ENCODE peak calls at places on chromosomes 2 and 18, in ten cellular contexts. A, Q, W, J, F, Y, E, L, M and B are unnamed samples.
A peak's percentile ranks its signal among the peaks of the same experiment; 100 is the strongest.

GRCh38 chr2:101111917-101112771 is 39.0 kb downstream of the TBC1D8 start:
- DNase-seq in A (no peak), Q (peak; percentile 15), W (peak; percentile 69), J (no peak), F (no peak), Y (no peak), E (peak; percentile 50), L (peak; percentile 86), M (no peak), B (no peak)

GRCh38 chr18:9682572-9682971 is 25.5 kb upstream of the RAB31 start:
- DNase-seq in A (no peak), Q (no peak), W (no peak), J (no peak), F (no peak), Y (no peak), E (no peak), L (no peak), M (no peak), B (no peak)

GRCh38 chr18:79509536-79509930 is 113.8 kb downstream of the NFATC1 start:
- DNase-seq in A (no peak), Q (no peak), W (no peak), J (no peak), F (no peak), Y (no peak), E (no peak), L (no peak), M (no peak), B (no peak)

GRCh38 chr2:168848220-168848619 is 42.0 kb downstream of the SPC25 start:
- DNase-seq in A (no peak), Q (no peak), W (peak; percentile 23), J (no peak), F (no peak), Y (no peak), E (no peak), L (no peak), M (no peak), B (no peak)

GRCh38 chr2:67792796-67793195 is 270.0 kb downstream of the C1D start:
- DNase-seq in A (no peak), Q (no peak), W (no peak), J (no peak), F (no peak), Y (no peak), E (no peak), L (no peak), M (no peak), B (no peak)

GRCh38 chr2:88190808-88191721 is 20.9 kb downstream of the THNSL2 start:
- DNase-seq in A (peak; percentile 13), Q (peak; percentile 10), W (no peak), J (peak; percentile 19), F (no peak), Y (peak; percentile 10), E (no peak), L (no peak), M (no peak), B (no peak)

GRCh38 chr2:230694241-230694640 is 18.4 kb upstream of the CAB39 start:
- DNase-seq in A (no peak), Q (no peak), W (no peak), J (no peak), F (no peak), Y (no peak), E (no peak), L (no peak), M (no peak), B (no peak)

GRCh38 chr2:221563601-221564000 is 8.5 kb downstream of the EPHA4 start:
- DNase-seq in A (no peak), Q (no peak), W (no peak), J (no peak), F (no peak), Y (no peak), E (no peak), L (no peak), M (no peak), B (no peak)

GRCh38 chr18:48934400-48934707 is 16.4 kb downstream of the SMAD7 start:
- DNase-seq in A (no peak), Q (no peak), W (no peak), J (no peak), F (no peak), Y (no peak), E (no peak), L (peak; percentile 29), M (no peak), B (no peak)

GRCh38 chr2:236211281-236211680 is 43.1 kb upstream of the GBX2 start:
- DNase-seq in A (no peak), Q (no peak), W (no peak), J (no peak), F (no peak), Y (no peak), E (no peak), L (no peak), M (no peak), B (no peak)

GRCh38 chr2:216074380-216074779 is 7.2 kb downstream of the PECR start:
- DNase-seq in A (no peak), Q (no peak), W (no peak), J (no peak), F (no peak), Y (no peak), E (no peak), L (no peak), M (no peak), B (no peak)

GRCh38 chr2:5041501-5041900 is 650.7 kb upstream of the SOX11 start:
- DNase-seq in A (no peak), Q (no peak), W (no peak), J (no peak), F (no peak), Y (no peak), E (no peak), L (no peak), M (no peak), B (no peak)

GRCh38 chr2:46679761-46680160 is 200.4 kb downstream of the TMEM247 start:
- DNase-seq in A (no peak), Q (peak; percentile 62), W (no peak), J (no peak), F (no peak), Y (no peak), E (no peak), L (no peak), M (no peak), B (no peak)

GRCh38 chr2:160666019-160666676 is 172.5 kb upstream of the RBMS1 start:
- DNase-seq in A (peak; percentile 95), Q (peak; percentile 96), W (no peak), J (no peak), F (no peak), Y (no peak), E (no peak), L (no peak), M (no peak), B (no peak)

GRCh38 chr2:106572541-106573148 is 85.5 kb downstream of the CD8B2 start:
- DNase-seq in A (no peak), Q (no peak), W (no peak), J (peak; percentile 40), F (no peak), Y (peak; percentile 22), E (no peak), L (no peak), M (no peak), B (no peak)

GRCh38 chr2:6107290-6107689 is 415.1 kb downstream of the SOX11 start:
- DNase-seq in A (no peak), Q (no peak), W (no peak), J (no peak), F (no peak), Y (no peak), E (no peak), L (no peak), M (no peak), B (no peak)

GRCh38 chr2:106126295-106126694 is 67.8 kb downstream of the UXS1 start:
- DNase-seq in A (no peak), Q (no peak), W (no peak), J (no peak), F (no peak), Y (no peak), E (no peak), L (no peak), M (no peak), B (no peak)

GRCh38 chr18:73503326-73503725 is 635.5 kb upstream of the NETO1 start:
- DNase-seq in A (no peak), Q (no peak), W (no peak), J (no peak), F (no peak), Y (no peak), E (no peak), L (no peak), M (no peak), B (no peak)

GRCh38 chr2:47056374-47056773 is 98.7 kb downstream of the STPG4 start:
- DNase-seq in A (no peak), Q (peak; percentile 28), W (no peak), J (no peak), F (no peak), Y (no peak), E (no peak), L (peak; percentile 62), M (no peak), B (no peak)

GRCh38 chr2:236858661-236859060 is 227.0 kb upstream of the COPS8 start:
- DNase-seq in A (no peak), Q (no peak), W (no peak), J (no peak), F (no peak), Y (no peak), E (no peak), L (no peak), M (no peak), B (no peak)

GRCh38 chr2:11724151-11724550 is 22.3 kb upstream of the LPIN1 start:
- DNase-seq in A (no peak), Q (no peak), W (no peak), J (no peak), F (no peak), Y (no peak), E (no peak), L (no peak), M (no peak), B (no peak)

GRCh38 chr2:148023861-148024260 is 3.0 kb downstream of the MBD5 start:
- DNase-seq in A (no peak), Q (no peak), W (no peak), J (no peak), F (no peak), Y (no peak), E (no peak), L (no peak), M (no peak), B (no peak)

GRCh38 chr2:221844187-221844586 is 272.1 kb upstream of the EPHA4 start:
- DNase-seq in A (no peak), Q (no peak), W (no peak), J (peak; percentile 3), F (no peak), Y (no peak), E (no peak), L (no peak), M (no peak), B (no peak)

GRCh38 chr2:111168528-111168929 is 47.8 kb downstream of the BCL2L11 start:
- DNase-seq in A (peak; percentile 37), Q (peak; percentile 80), W (peak; percentile 45), J (peak; percentile 81), F (no peak), Y (peak; percentile 72), E (no peak), L (peak; percentile 61), M (no peak), B (no peak)

GRCh38 chr18:63785031-63785430 is 9.8 kb downstream of the SERPINB7 start:
- DNase-seq in A (no peak), Q (no peak), W (no peak), J (no peak), F (no peak), Y (no peak), E (no peak), L (no peak), M (no peak), B (no peak)

GRCh38 chr2:163659224-163659623 is 76.6 kb downstream of the FIGN start:
- DNase-seq in A (no peak), Q (peak; percentile 57), W (no peak), J (no peak), F (no peak), Y (no peak), E (no peak), L (no peak), M (no peak), B (no peak)

GRCh38 chr18:62571648-62572047 is 48.8 kb downstream of the ZCCHC2 start:
- DNase-seq in A (no peak), Q (no peak), W (no peak), J (no peak), F (no peak), Y (no peak), E (no peak), L (no peak), M (no peak), B (no peak)

GRCh38 chr2:239469101-239469960 is 68.5 kb upstream of the HDAC4 start:
- DNase-seq in A (no peak), Q (no peak), W (no peak), J (no peak), F (no peak), Y (no peak), E (no peak), L (no peak), M (no peak), B (peak; percentile 37)